ENCODE peak calls at places on chromosomes 12 and 14, in four cellular contexts. H is PC-3, Z is right cardiac atrium, N is adipocyte. X is an unnamed sample.

GRCh38 chr14:65456247-65456646 is 43.7 kb downstream of the FUT8 start:
- DNase-seq in H (no peak), Z (no peak), N (no peak), X (no peak)

GRCh38 chr14:69535230-69535848 is 39.3 kb downstream of the CCDC177 start:
- DNase-seq in H (peak; percentile 71), Z (peak; percentile 27), N (peak; percentile 78), X (no peak)

GRCh38 chr14:43155258-43155657 is 1351.8 kb downstream of the FSCB start:
- DNase-seq in H (no peak), Z (no peak), N (no peak), X (no peak)

GRCh38 chr12:16955083-16955657 is 349.2 kb upstream of the LMO3 start:
- DNase-seq in H (peak; percentile 79), Z (no peak), N (peak; percentile 1), X (no peak)

GRCh38 chr14:102848830-102849521 is 71.7 kb downstream of the TRAF3 start:
- DNase-seq in H (no peak), Z (peak; percentile 52), N (peak; percentile 39), X (no peak)

GRCh38 chr12:70910666-70911065 is 9.9 kb downstream of the PTPRR start:
- DNase-seq in H (no peak), Z (no peak), N (no peak), X (no peak)

GRCh38 chr12:45327823-45328383 is 112.0 kb downstream of the ANO6 start:
- DNase-seq in H (peak; percentile 48), Z (no peak), N (no peak), X (no peak)

GRCh38 chr12:11853126-11853525 is 203.7 kb downstream of the ETV6 start:
- DNase-seq in H (no peak), Z (no peak), N (no peak), X (no peak)

GRCh38 chr14:68462683-68463082 is 330.2 kb downstream of the ZFP36L1 start:
- DNase-seq in H (no peak), Z (no peak), N (peak; percentile 65), X (no peak)

DNA sequence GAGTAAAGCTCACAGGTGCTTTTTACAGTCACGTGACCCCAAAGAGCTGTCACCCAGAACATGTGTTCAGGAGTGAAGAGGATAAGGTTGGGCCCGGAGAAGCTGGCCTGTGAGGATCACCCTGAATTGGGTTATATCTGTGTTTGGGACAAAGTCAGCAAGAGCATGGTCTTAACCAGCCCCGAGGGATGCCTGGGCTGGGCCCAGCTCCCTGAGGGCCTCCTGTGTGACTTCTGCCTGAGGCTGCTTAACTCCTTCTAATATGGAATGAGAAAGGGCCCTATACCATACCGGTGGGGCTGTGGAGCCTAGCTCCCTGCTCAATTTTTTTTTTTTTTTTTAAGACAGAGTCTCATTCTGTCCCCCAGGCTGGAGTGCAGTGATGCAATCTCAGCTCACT is 2.5 kb downstream of the CDCA4 start:
- DNase-seq in H (no peak), Z (no peak), N (no peak), X (no peak)
- H3K4me3 ChIP-seq in H (peak overlapping the region; percentile 95), Z (no peak overlapping the region), N (no peak overlapping the region), X (peak overlapping the region; percentile 76)

GRCh38 chr12:114530417-114530816 is 124.5 kb upstream of the TBX5 start:
- DNase-seq in H (no peak), Z (no peak), N (no peak), X (no peak)
- H3K27me3 ChIP-seq in H (peaks cover 69% of the 10 kb centered on the region), Z (no peaks in the 10 kb centered on the region), N (peaks cover 24% of the 10 kb centered on the region), X (no peaks in the 10 kb centered on the region)

GRCh38 chr12:18923721-18924120 is 185.8 kb downstream of the CAPZA3 start:
- DNase-seq in H (no peak), Z (no peak), N (no peak), X (no peak)

DNA sequence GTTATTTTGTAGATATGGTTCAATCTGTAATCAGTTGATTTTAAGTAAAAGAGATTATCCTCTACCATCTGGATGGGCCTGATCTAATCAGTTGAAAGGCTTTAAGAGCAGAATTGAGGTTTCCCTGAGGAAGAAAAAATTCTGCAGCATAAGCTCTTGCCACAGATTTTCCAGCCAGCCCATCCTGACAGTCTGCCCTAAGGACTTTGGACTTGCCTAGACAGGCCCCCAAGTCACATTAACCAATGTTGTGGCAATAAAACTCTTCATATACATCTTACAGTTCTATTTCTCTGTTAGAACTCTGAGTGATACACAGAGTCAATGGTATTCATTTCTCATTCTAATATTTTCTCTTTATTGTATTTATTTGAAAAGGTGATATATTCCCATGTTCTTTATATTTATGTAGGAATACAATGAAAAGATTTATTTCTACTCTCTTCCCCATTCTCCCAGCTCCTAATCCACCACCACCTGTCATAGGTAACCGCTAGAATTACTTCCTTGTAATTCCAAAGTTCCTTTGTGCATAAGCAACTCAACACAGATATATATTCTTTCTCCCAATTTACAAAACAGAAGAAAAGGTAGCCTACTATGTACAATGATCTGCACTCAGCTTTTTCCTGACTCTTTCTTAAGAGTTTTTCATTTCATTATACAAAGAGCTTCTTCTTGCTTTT is 182.1 kb downstream of the CAPZA3 start:
- DNase-seq in H (no peak), Z (no peak), N (no peak), X (no peak)
- H3K4me3 ChIP-seq in H (no peak overlapping the region), Z (no peak overlapping the region), N (no peak overlapping the region), X (no peak overlapping the region)

GRCh38 chr12:53985900-53986685 is 1.1 kb downstream of the HOXC10 start:
- DNase-seq in H (no peak), Z (no peak), N (no peak), X (no peak)
- H3K27me3 ChIP-seq in H (no peaks in the 10 kb centered on the region), Z (no peaks in the 10 kb centered on the region), N (no peaks in the 10 kb centered on the region), X (peaks cover 8% of the 10 kb centered on the region)

GRCh38 chr14:61338457-61338856 is 17.1 kb downstream of the PRKCH start:
- DNase-seq in H (no peak), Z (no peak), N (no peak), X (no peak)
- H3K4me3 ChIP-seq in H (no peak overlapping the region), Z (no peak overlapping the region), N (no peak overlapping the region), X (no peak overlapping the region)

GRCh38 chr12:94149781-94150482 is 1.6 kb downstream of the PLXNC1 start:
- DNase-seq in H (no peak), Z (peak; percentile 49), N (peak; percentile 34), X (no peak)

GRCh38 chr12:94147377-94147990 is 893 bp upstream of the PLXNC1 start:
- DNase-seq in H (no peak), Z (no peak), N (no peak), X (no peak)

GRCh38 chr12:94150483-94151225 is 2.3 kb downstream of the PLXNC1 start:
- DNase-seq in H (no peak), Z (no peak), N (no peak), X (peak; percentile 75)

GRCh38 chr12:94147991-94148840 is at the start of gene PLXNC1:
- DNase-seq in H (no peak), Z (peak; percentile 56), N (peak; percentile 66), X (peak; percentile 86)

GRCh38 chr12:94148841-94149780 is 734 bp downstream of the PLXNC1 start:
- DNase-seq in H (no peak), Z (peak; percentile 43), N (peak; percentile 55), X (peak; percentile 88)
- H3K27me3 ChIP-seq in H (peaks cover 87% of the 10 kb centered on the region), Z (no peaks in the 10 kb centered on the region), N (peaks cover 47% of the 10 kb centered on the region), X (no peaks in the 10 kb centered on the region)

X was measured in GM06990.